ENCODE peak calls at places on chromosomes 2 and 18, in nine cellular contexts. One of them, this sample, is unnamed.

GRCh38 chr18:677951-678363 is 20.5 kb downstream of the TYMS start:
- DNase-seq in astrocyte: peak; percentile 49
- DNase-seq in heart right ventricle: no peak
- DNase-seq in H1: no peak
- DNase-seq in thoracic aorta: no peak
- DNase-seq in cardiac muscle cell: no peak
- DNase-seq in adrenal gland: peak; percentile 66
- DNase-seq in WERI-Rb-1: no peak
- DNase-seq in stomach: no peak
- DNase-seq in this sample: no peak

GRCh38 chr2:111982822-111983221 is 72.2 kb upstream of the TMEM87B start:
- DNase-seq in astrocyte: no peak
- DNase-seq in heart right ventricle: no peak
- DNase-seq in H1: no peak
- DNase-seq in thoracic aorta: no peak
- DNase-seq in cardiac muscle cell: no peak
- DNase-seq in adrenal gland: no peak
- DNase-seq in WERI-Rb-1: no peak
- DNase-seq in stomach: no peak
- DNase-seq in this sample: peak; percentile 17

GRCh38 chr2:70994055-70994444 is 623 bp downstream of the TEX261 start:
- DNase-seq in astrocyte: no peak
- DNase-seq in heart right ventricle: no peak
- DNase-seq in H1: no peak
- DNase-seq in thoracic aorta: no peak
- DNase-seq in cardiac muscle cell: no peak
- DNase-seq in adrenal gland: no peak
- DNase-seq in WERI-Rb-1: no peak
- DNase-seq in stomach: no peak
- DNase-seq in this sample: no peak

GRCh38 chr2:72024451-72025175 is 123.0 kb downstream of the CYP26B1 start:
- DNase-seq in astrocyte: no peak
- DNase-seq in heart right ventricle: no peak
- DNase-seq in H1: peak; percentile 38
- DNase-seq in thoracic aorta: no peak
- DNase-seq in cardiac muscle cell: no peak
- DNase-seq in adrenal gland: no peak
- DNase-seq in WERI-Rb-1: peak; percentile 4
- DNase-seq in stomach: peak; percentile 24
- DNase-seq in this sample: no peak

GRCh38 chr2:219706823-219707281 is 79.4 kb downstream of the SLC4A3 start:
- DNase-seq in astrocyte: peak; percentile 68
- DNase-seq in heart right ventricle: no peak
- DNase-seq in H1: peak; percentile 41
- DNase-seq in thoracic aorta: no peak
- DNase-seq in cardiac muscle cell: peak; percentile 62
- DNase-seq in adrenal gland: no peak
- DNase-seq in WERI-Rb-1: no peak
- DNase-seq in stomach: no peak
- DNase-seq in this sample: no peak

GRCh38 chr2:240728361-240728760 is 36.7 kb downstream of the AQP12A start:
- DNase-seq in astrocyte: no peak
- DNase-seq in heart right ventricle: no peak
- DNase-seq in H1: no peak
- DNase-seq in thoracic aorta: no peak
- DNase-seq in cardiac muscle cell: no peak
- DNase-seq in adrenal gland: no peak
- DNase-seq in WERI-Rb-1: no peak
- DNase-seq in stomach: no peak
- DNase-seq in this sample: no peak

GRCh38 chr2:60309326-60309725 is 244.1 kb downstream of the BCL11A start:
- DNase-seq in astrocyte: no peak
- DNase-seq in heart right ventricle: no peak
- DNase-seq in H1: no peak
- DNase-seq in thoracic aorta: no peak
- DNase-seq in cardiac muscle cell: no peak
- DNase-seq in adrenal gland: no peak
- DNase-seq in WERI-Rb-1: no peak
- DNase-seq in stomach: no peak
- DNase-seq in this sample: no peak

GRCh38 chr2:8061219-8061618 is 620.6 kb upstream of the ID2 start:
- DNase-seq in astrocyte: no peak
- DNase-seq in heart right ventricle: no peak
- DNase-seq in H1: no peak
- DNase-seq in thoracic aorta: no peak
- DNase-seq in cardiac muscle cell: no peak
- DNase-seq in adrenal gland: no peak
- DNase-seq in WERI-Rb-1: no peak
- DNase-seq in stomach: no peak
- DNase-seq in this sample: no peak

GRCh38 chr2:86396304-86396785 is 44.8 kb upstream of the KDM3A start:
- DNase-seq in astrocyte: peak; percentile 24
- DNase-seq in heart right ventricle: no peak
- DNase-seq in H1: no peak
- DNase-seq in thoracic aorta: no peak
- DNase-seq in cardiac muscle cell: peak; percentile 43
- DNase-seq in adrenal gland: peak; percentile 49
- DNase-seq in WERI-Rb-1: peak; percentile 50
- DNase-seq in stomach: peak; percentile 55
- DNase-seq in this sample: no peak

GRCh38 chr2:182962641-182963040 is 75.6 kb downstream of the NCKAP1 start:
- DNase-seq in astrocyte: no peak
- DNase-seq in heart right ventricle: no peak
- DNase-seq in H1: no peak
- DNase-seq in thoracic aorta: no peak
- DNase-seq in cardiac muscle cell: no peak
- DNase-seq in adrenal gland: no peak
- DNase-seq in WERI-Rb-1: no peak
- DNase-seq in stomach: no peak
- DNase-seq in this sample: no peak
- H3K4me3 ChIP-seq in astrocyte: no peak overlapping the region
- H3K4me3 ChIP-seq in heart right ventricle: no peak overlapping the region
- H3K4me3 ChIP-seq in H1: no peak overlapping the region
- H3K4me3 ChIP-seq in thoracic aorta: no peak overlapping the region
- H3K4me3 ChIP-seq in cardiac muscle cell: no peak overlapping the region
- H3K4me3 ChIP-seq in adrenal gland: no peak overlapping the region
- H3K4me3 ChIP-seq in WERI-Rb-1: no peak overlapping the region
- H3K4me3 ChIP-seq in stomach: no peak overlapping the region
- H3K4me3 ChIP-seq in this sample: no peak overlapping the region

GRCh38 chr2:101897301-101897700 is 94.5 kb upstream of the IL1R2 start:
- DNase-seq in astrocyte: no peak
- DNase-seq in heart right ventricle: no peak
- DNase-seq in H1: no peak
- DNase-seq in thoracic aorta: no peak
- DNase-seq in cardiac muscle cell: no peak
- DNase-seq in adrenal gland: no peak
- DNase-seq in WERI-Rb-1: no peak
- DNase-seq in stomach: no peak
- DNase-seq in this sample: no peak
- H3K36me3 ChIP-seq in astrocyte: peaks cover 23% of the 10 kb centered on the region
- H3K36me3 ChIP-seq in heart right ventricle: peaks cover 13% of the 10 kb centered on the region
- H3K36me3 ChIP-seq in H1: peaks cover 16% of the 10 kb centered on the region
- H3K36me3 ChIP-seq in thoracic aorta: peaks cover 5% of the 10 kb centered on the region
- H3K36me3 ChIP-seq in cardiac muscle cell: peaks cover 6% of the 10 kb centered on the region
- H3K36me3 ChIP-seq in adrenal gland: no peaks in the 10 kb centered on the region
- H3K36me3 ChIP-seq in WERI-Rb-1: peaks cover 8% of the 10 kb centered on the region
- H3K36me3 ChIP-seq in stomach: peaks cover 25% of the 10 kb centered on the region
- H3K36me3 ChIP-seq in this sample: no peaks in the 10 kb centered on the region

GRCh38 chr2:27823564-27823963 is 52.0 kb downstream of the MRPL33 start:
- DNase-seq in astrocyte: no peak
- DNase-seq in heart right ventricle: no peak
- DNase-seq in H1: no peak
- DNase-seq in thoracic aorta: no peak
- DNase-seq in cardiac muscle cell: no peak
- DNase-seq in adrenal gland: no peak
- DNase-seq in WERI-Rb-1: no peak
- DNase-seq in stomach: no peak
- DNase-seq in this sample: no peak
- TF ChIP-seq CTCF in astrocyte: no peak
- TF ChIP-seq CTCF in heart right ventricle: no peak
- TF ChIP-seq CTCF in H1: no peak
- TF ChIP-seq CTCF in thoracic aorta: peak; percentile 58
- TF ChIP-seq CTCF in cardiac muscle cell: no peak
- TF ChIP-seq CTCF in adrenal gland: no peak
- TF ChIP-seq CTCF in WERI-Rb-1: no peak
- TF ChIP-seq CTCF in stomach: no peak
- TF ChIP-seq CTCF in this sample: no peak

GRCh38 chr2:127217470-127218325 is 2.4 kb downstream of the CYP27C1 start:
- DNase-seq in astrocyte: peak; percentile 32
- DNase-seq in heart right ventricle: no peak
- DNase-seq in H1: no peak
- DNase-seq in thoracic aorta: no peak
- DNase-seq in cardiac muscle cell: no peak
- DNase-seq in adrenal gland: no peak
- DNase-seq in WERI-Rb-1: no peak
- DNase-seq in stomach: no peak
- DNase-seq in this sample: no peak

GRCh38 chr2:127220102-127220806 is at the start of gene CYP27C1:
- DNase-seq in astrocyte: peak; percentile 37
- DNase-seq in heart right ventricle: no peak
- DNase-seq in H1: peak; percentile 68
- DNase-seq in thoracic aorta: no peak
- DNase-seq in cardiac muscle cell: peak; percentile 32
- DNase-seq in adrenal gland: no peak
- DNase-seq in WERI-Rb-1: peak; percentile 28
- DNase-seq in stomach: no peak
- DNase-seq in this sample: no peak

GRCh38 chr2:127219716-127220090 is 396 bp downstream of the CYP27C1 start:
- DNase-seq in astrocyte: no peak
- DNase-seq in heart right ventricle: no peak
- DNase-seq in H1: no peak
- DNase-seq in thoracic aorta: no peak
- DNase-seq in cardiac muscle cell: no peak
- DNase-seq in adrenal gland: no peak
- DNase-seq in WERI-Rb-1: peak; percentile 57
- DNase-seq in stomach: no peak
- DNase-seq in this sample: no peak

GRCh38 chr2:127218843-127219715 is 1.0 kb downstream of the CYP27C1 start:
- DNase-seq in astrocyte: no peak
- DNase-seq in heart right ventricle: no peak
- DNase-seq in H1: peak; percentile 84
- DNase-seq in thoracic aorta: no peak
- DNase-seq in cardiac muscle cell: peak; percentile 13
- DNase-seq in adrenal gland: no peak
- DNase-seq in WERI-Rb-1: peak; percentile 29
- DNase-seq in stomach: no peak
- DNase-seq in this sample: no peak

DNA sequence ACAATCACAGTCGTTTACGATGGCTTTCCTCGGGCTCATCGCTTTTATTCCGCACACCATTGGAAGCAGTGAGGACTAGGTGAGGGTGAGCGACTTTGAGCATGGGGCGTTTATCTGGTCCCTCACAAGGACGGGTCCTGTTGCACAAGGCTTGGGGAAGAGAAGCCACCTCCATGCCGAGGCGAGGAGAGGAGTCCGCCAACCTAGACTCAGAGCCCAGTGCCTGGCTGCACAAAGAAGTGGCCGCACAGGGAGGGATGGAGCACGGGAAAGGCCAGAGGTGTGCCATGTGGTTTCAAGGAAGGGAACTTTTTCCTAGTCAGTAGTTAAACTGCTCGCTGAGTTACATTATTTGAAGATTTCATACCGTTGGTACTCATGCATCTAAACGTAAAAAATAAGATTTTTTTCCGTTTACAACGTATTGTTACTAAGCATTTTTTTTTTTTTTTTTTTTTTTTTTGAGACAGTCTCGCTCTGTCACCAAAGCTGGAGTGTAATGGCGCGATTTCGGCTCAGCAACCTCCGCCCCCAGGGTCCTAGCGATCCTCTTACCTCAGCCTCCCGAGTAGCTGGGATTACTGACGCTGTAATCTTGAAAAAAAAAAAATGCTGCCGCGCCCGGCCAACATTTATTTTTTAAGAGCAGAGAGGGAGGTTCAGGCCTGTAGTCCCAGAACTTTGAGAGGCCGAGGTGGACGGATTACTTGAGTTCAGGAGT is 868 bp upstream of the CYP27C1 start:
- DNase-seq in astrocyte: peak; percentile 10
- DNase-seq in heart right ventricle: no peak
- DNase-seq in H1: peak; percentile 67
- DNase-seq in thoracic aorta: no peak
- DNase-seq in cardiac muscle cell: peak; percentile 7
- DNase-seq in adrenal gland: no peak
- DNase-seq in WERI-Rb-1: no peak
- DNase-seq in stomach: no peak
- DNase-seq in this sample: no peak
- H3K4me3 ChIP-seq in astrocyte: peak overlapping the region; percentile 68
- H3K4me3 ChIP-seq in heart right ventricle: peak overlapping the region; percentile 46
- H3K4me3 ChIP-seq in H1: peak overlapping the region; percentile 53
- H3K4me3 ChIP-seq in thoracic aorta: no peak overlapping the region
- H3K4me3 ChIP-seq in cardiac muscle cell: peak overlapping the region; percentile 84
- H3K4me3 ChIP-seq in adrenal gland: peak overlapping the region; percentile 52
- H3K4me3 ChIP-seq in WERI-Rb-1: peak overlapping the region; percentile 68
- H3K4me3 ChIP-seq in stomach: no peak overlapping the region
- H3K4me3 ChIP-seq in this sample: no peak overlapping the region